ENCODE peak calls at places on chromosome 15, in seven cellular contexts. A is adipocyte; X is uterus; G is PC-9; E is naive thymus-derived CD4-positive, alpha-beta T cell; J is breast epithelium; V is dorsolateral prefrontal cortex. S is an unnamed sample.

GRCh38 chr15:65994832-65995231 is 125.5 kb downstream of the RAB11A start:
- DNase-seq in A (no peak), X (no peak), G (no peak), E (no peak), J (no peak), V (no peak), S (no peak)

GRCh38 chr15:90286678-90287077 is 21.2 kb downstream of the NGRN start:
- DNase-seq in A (peak; percentile 48), X (no peak), G (peak; percentile 35), E (peak; percentile 39), J (no peak), V (no peak), S (peak; percentile 37)

GRCh38 chr15:70284438-70285214 is 186.9 kb upstream of the TLE3 start:
- DNase-seq in A (no peak), X (no peak), G (no peak), E (no peak), J (peak; percentile 65), V (no peak), S (peak; percentile 55)

GRCh38 chr15:26106556-26106955 is 243.4 kb upstream of the ATP10A start:
- DNase-seq in A (no peak), X (no peak), G (no peak), E (no peak), J (no peak), V (no peak), S (no peak)

GRCh38 chr15:66955001-66955516 is 110.3 kb upstream of the SMAD3 start:
- DNase-seq in A (no peak), X (no peak), G (no peak), E (no peak), J (no peak), V (no peak), S (no peak)

GRCh38 chr15:52615302-52615701 is 46.5 kb upstream of the ARPP19 start:
- DNase-seq in A (peak; percentile 18), X (no peak), G (no peak), E (no peak), J (no peak), V (no peak), S (no peak)

GRCh38 chr15:99086327-99086667 is 18.6 kb upstream of the SYNM start:
- DNase-seq in A (peak; percentile 19), X (no peak), G (no peak), E (no peak), J (peak; percentile 24), V (no peak), S (peak; percentile 84)

GRCh38 chr15:51243774-51244173 is 94.6 kb downstream of the CYP19A1 start:
- DNase-seq in A (peak; percentile 17), X (no peak), G (no peak), E (no peak), J (no peak), V (no peak), S (no peak)

GRCh38 chr15:85973584-85974347 is 105.9 kb upstream of the AGBL1 start:
- DNase-seq in A (no peak), X (no peak), G (no peak), E (no peak), J (no peak), V (no peak), S (no peak)

GRCh38 chr15:45376967-45377629 is 1.2 kb downstream of the GATM start:
- DNase-seq in A (no peak), X (no peak), G (no peak), E (no peak), J (no peak), V (no peak), S (no peak)

GRCh38 chr15:51240066-51240465 is 98.3 kb downstream of the CYP19A1 start:
- DNase-seq in A (no peak), X (no peak), G (no peak), E (no peak), J (no peak), V (no peak), S (no peak)

GRCh38 chr15:61682891-61683500 is 377.3 kb downstream of the VPS13C start:
- DNase-seq in A (no peak), X (no peak), G (no peak), E (no peak), J (no peak), V (no peak), S (no peak)

GRCh38 chr15:50235794-50236193 is 29.7 kb downstream of the HDC start:
- DNase-seq in A (no peak), X (no peak), G (no peak), E (no peak), J (no peak), V (no peak), S (no peak)

GRCh38 chr15:90402806-90403205 is 14.8 kb downstream of the IQGAP1 start:
- DNase-seq in A (no peak), X (no peak), G (no peak), E (no peak), J (no peak), V (no peak), S (peak; percentile 38)

GRCh38 chr15:90343391-90343790 is 8.7 kb upstream of the ZNF774 start:
- DNase-seq in A (no peak), X (no peak), G (no peak), E (no peak), J (no peak), V (no peak), S (no peak)

GRCh38 chr15:58626378-58626777 is 123.1 kb downstream of the ADAM10 start:
- DNase-seq in A (no peak), X (no peak), G (no peak), E (no peak), J (no peak), V (no peak), S (no peak)

GRCh38 chr15:41979493-41980266 is 7.3 kb upstream of the EHD4 start:
- DNase-seq in A (no peak), X (no peak), G (peak; percentile 50), E (no peak), J (peak; percentile 24), V (no peak), S (no peak)

GRCh38 chr15:31083394-31083790 is 18.1 kb downstream of the TRPM1 start:
- DNase-seq in A (no peak), X (no peak), G (no peak), E (no peak), J (no peak), V (no peak), S (no peak)

GRCh38 chr15:75203908-75204263 is 2.2 kb downstream of the C15orf39 start:
- DNase-seq in A (peak; percentile 11), X (no peak), G (no peak), E (no peak), J (no peak), V (no peak), S (no peak)
- H3K4me3 ChIP-seq in A (peak overlapping the region; percentile 92), X (peak overlapping the region; percentile 79), G (peak overlapping the region; percentile 93), E (peak overlapping the region; percentile 73), J (peak overlapping the region; percentile 93), V (no peak overlapping the region), S (no peak overlapping the region)

GRCh38 chr15:38667875-38668274 is 103.3 kb upstream of the RASGRP1 start:
- DNase-seq in A (no peak), X (no peak), G (no peak), E (no peak), J (no peak), V (no peak), S (no peak)

GRCh38 chr15:38669160-38669505 is 104.5 kb upstream of the RASGRP1 start:
- DNase-seq in A (no peak), X (no peak), G (no peak), E (no peak), J (no peak), V (no peak), S (no peak)

GRCh38 chr15:38670142-38671002 is 105.8 kb upstream of the RASGRP1 start:
- DNase-seq in A (no peak), X (no peak), G (no peak), E (peak; percentile 91), J (no peak), V (no peak), S (no peak)

GRCh38 chr15:38666865-38667264 is 102.3 kb upstream of the RASGRP1 start:
- DNase-seq in A (no peak), X (no peak), G (no peak), E (no peak), J (no peak), V (no peak), S (no peak)

DNA sequence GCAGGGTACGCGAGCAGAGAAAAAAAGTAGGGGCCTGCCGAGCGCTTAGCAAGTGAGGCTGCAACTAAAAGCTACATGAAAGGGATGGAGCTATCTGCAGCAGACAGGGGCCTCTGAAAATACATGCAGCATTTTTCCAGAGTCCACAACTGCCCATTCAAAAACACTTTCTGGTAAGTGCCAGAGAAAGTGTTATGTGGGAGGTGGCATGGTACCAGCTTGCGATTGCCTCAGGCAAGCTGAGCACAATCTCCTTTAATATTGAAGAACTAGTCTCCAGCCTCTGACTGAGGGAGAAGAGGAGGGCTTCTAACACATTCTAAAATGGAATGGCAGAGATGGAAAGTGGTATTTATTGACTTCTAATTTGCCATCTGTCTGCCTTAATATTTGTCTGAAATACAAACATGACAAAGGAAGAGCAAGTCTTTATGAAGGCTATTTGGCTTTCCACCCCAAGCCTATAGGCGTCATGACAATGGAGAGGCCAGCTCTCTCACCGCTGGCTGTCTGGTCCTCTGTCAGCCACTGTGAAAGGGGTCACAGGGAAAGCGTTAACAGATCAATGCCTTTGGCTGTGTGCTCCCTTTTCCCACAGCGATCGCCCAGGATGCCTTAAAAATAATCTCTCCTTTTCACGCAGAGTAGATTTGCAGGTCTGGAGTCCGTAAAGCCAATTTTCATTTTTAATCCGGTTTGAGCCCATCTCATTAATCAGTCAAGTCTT is 104.0 kb upstream of the RASGRP1 start:
- DNase-seq in A (no peak), X (no peak), G (no peak), E (no peak), J (no peak), V (peak; percentile 48), S (no peak)
- H3K27me3 ChIP-seq in A (peaks cover 25% of the 10 kb centered on the region), X (no peaks in the 10 kb centered on the region), G (no peaks in the 10 kb centered on the region), E (no peaks in the 10 kb centered on the region), J (no peaks in the 10 kb centered on the region), V (no peaks in the 10 kb centered on the region), S (peaks cover 11% of the 10 kb centered on the region)

GRCh38 chr15:78088773-78089080 is 3.6 kb upstream of the SH2D7 start:
- DNase-seq in A (no peak), X (no peak), G (no peak), E (no peak), J (no peak), V (no peak), S (no peak)
- H3K4me3 ChIP-seq in A (no peak overlapping the region), X (no peak overlapping the region), G (no peak overlapping the region), E (no peak overlapping the region), J (no peak overlapping the region), V (no peak overlapping the region), S (no peak overlapping the region)

GRCh38 chr15:40285151-40285898 is 2.5 kb upstream of the ANKRD63 start:
- DNase-seq in A (peak; percentile 63), X (no peak), G (no peak), E (no peak), J (no peak), V (no peak), S (no peak)
- H3K27me3 ChIP-seq in A (peaks cover 32% of the 10 kb centered on the region), X (peaks cover 24% of the 10 kb centered on the region), G (no peaks in the 10 kb centered on the region), E (peaks cover 13% of the 10 kb centered on the region), J (peaks cover 34% of the 10 kb centered on the region), V (peaks cover 24% of the 10 kb centered on the region), S (peaks cover 3% of the 10 kb centered on the region)